ENCODE peak calls at places on chromosomes 6 and 20, in six cellular contexts. L is right atrium auricular region, N is GM23248, G is Panc1, X is H9, Y is IMR-90. T is an unnamed sample. For H3K27me3, the result is how much of the 10 kb centered on the place peaks cover.

GRCh38 chr6:31572041-31572911 is at the start of gene LTA:
- DNase-seq in X (no peak), L (no peak), Y (no peak), N (no peak), G (no peak), T (no peak)

GRCh38 chr20:9978395-9979004 is 56.3 kb upstream of the ANKEF1 start:
- DNase-seq in N (peak), L (peak), G (peak), Y (peak), X (no peak), T (peak)

GRCh38 chr6:124973780-124974179 is 11.5 kb downstream of the RNF217 start:
- DNase-seq in N (no peak), Y (no peak), X (no peak), L (no peak), G (no peak), T (no peak)

GRCh38 chr20:24677626-24678328 is 208.3 kb downstream of the SYNDIG1 start:
- DNase-seq in N (no peak), X (no peak), G (no peak), Y (no peak), L (no peak), T (no peak)

GRCh38 chr6:154673919-154674318 is 59.3 kb upstream of the SCAF8 start:
- DNase-seq in G (no peak), X (no peak), L (no peak), N (no peak), Y (no peak), T (no peak)

GRCh38 chr6:107957165-107957908 is 671 bp downstream of the SEC63 start:
- DNase-seq in Y (peak), L (peak), G (no peak), N (peak), X (peak), T (no peak)

GRCh38 chr6:150452642-150453243 is 83.9 kb downstream of the IYD start:
- DNase-seq in L (no peak), Y (no peak), X (no peak), N (no peak), G (no peak), T (no peak)

GRCh38 chr6:154301086-154301625 is 55.4 kb downstream of the IPCEF1 start:
- DNase-seq in L (no peak), N (no peak), G (no peak), X (no peak), Y (peak), T (no peak)

GRCh38 chr6:23477576-23477975 is 648.4 kb upstream of the NRSN1 start:
- DNase-seq in N (no peak), L (no peak), G (no peak), Y (peak), X (no peak), T (no peak)

GRCh38 chr6:44294832-44295791 is 18.0 kb downstream of the AARS2 start:
- DNase-seq in X (no peak), Y (no peak), N (no peak), L (no peak), G (no peak), T (no peak)

GRCh38 chr6:118580585-118581419 is 32.7 kb downstream of the PLN start:
- DNase-seq in X (peak), G (peak), Y (peak), L (peak), N (peak), T (peak)

GRCh38 chr20:9660236-9660868 is 146.0 kb downstream of the LAMP5 start:
- DNase-seq in G (no peak), X (peak), L (no peak), Y (peak), N (peak), T (no peak)

GRCh38 chr6:15969236-15969778 is 159.6 kb upstream of the MYLIP start:
- DNase-seq in N (peak), X (no peak), Y (no peak), G (no peak), L (no peak), T (no peak)

GRCh38 chr6:70764706-70765105 is 97.0 kb downstream of the SMAP1 start:
- DNase-seq in X (no peak), L (no peak), N (no peak), G (no peak), Y (no peak), T (no peak)

GRCh38 chr6:86706449-86706848 is 230.9 kb upstream of the HTR1E start:
- DNase-seq in Y (no peak), G (no peak), L (no peak), X (peak), N (no peak), T (no peak)

GRCh38 chr6:24631671-24632070 is 14.3 kb downstream of the KIAA0319 start:
- DNase-seq in L (no peak), G (no peak), Y (no peak), N (no peak), X (no peak), T (no peak)

GRCh38 chr20:48096212-48096875 is 311.1 kb upstream of the SULF2 start:
- DNase-seq in L (no peak), G (no peak), X (no peak), Y (no peak), N (no peak), T (no peak)

GRCh38 chr6:138107752-138108592 is 753 bp upstream of the PERP start:
- DNase-seq in G (no peak), X (peak), Y (no peak), N (no peak), L (no peak), T (peak)

GRCh38 chr6:84575264-84575663 is 189.1 kb downstream of the TBX18 start:
- DNase-seq in X (no peak), N (peak), Y (no peak), L (no peak), G (no peak), T (no peak)

DNA sequence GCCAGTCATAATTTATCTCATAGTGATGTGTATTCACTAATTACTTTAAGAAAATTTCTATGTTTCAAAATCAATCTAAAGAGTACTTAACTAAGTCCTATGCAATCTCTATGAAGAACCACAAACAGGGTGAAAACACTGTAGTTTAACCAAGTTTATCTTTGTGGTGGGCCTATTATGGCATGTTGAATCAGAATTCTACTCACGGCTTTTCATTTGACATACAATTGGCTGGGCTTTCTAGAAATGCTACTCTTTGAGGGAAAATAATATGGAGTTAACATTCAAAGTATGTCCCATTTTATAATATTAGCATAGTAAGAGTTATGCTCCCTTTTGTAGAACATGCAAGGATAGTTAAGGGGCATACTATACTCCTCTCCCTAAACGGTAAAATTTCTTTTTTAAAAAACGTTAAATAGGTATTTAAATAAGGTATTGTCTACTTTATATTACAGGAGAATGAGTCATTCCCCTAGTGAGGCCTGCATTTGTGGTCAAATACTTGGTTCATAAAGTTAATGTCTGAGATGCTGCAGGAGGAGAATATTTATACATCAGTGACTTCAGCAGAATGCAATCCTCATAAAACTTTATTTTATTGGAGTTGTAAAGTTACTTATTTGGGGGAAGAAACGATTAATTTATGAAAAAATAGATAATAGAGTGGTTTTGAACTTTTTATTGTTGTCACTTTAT is 1.8 kb downstream of the MOXD1 start:
- DNase-seq in G (no peak), Y (peak), X (no peak), L (no peak), N (peak), T (no peak)
- H3K27me3 ChIP-seq in G (under half), Y (under half), X (under half), L (under half), N (under half), T (under half)

GRCh38 chr6:45608252-45608911 is 230.6 kb upstream of the SUPT3H start:
- DNase-seq in Y (peak), L (no peak), N (peak), X (no peak), G (no peak), T (no peak)

GRCh38 chr6:45609141-45609638 is 231.5 kb upstream of the SUPT3H start:
- DNase-seq in G (no peak), X (no peak), Y (peak), N (peak), L (no peak), T (no peak)

GRCh38 chr6:45606831-45607400 is 229.2 kb upstream of the SUPT3H start:
- DNase-seq in N (no peak), Y (no peak), X (no peak), L (no peak), G (no peak), T (no peak)

GRCh38 chr6:45605971-45606370 is 228.2 kb upstream of the SUPT3H start:
- DNase-seq in G (no peak), L (no peak), X (no peak), N (no peak), Y (no peak), T (no peak)

DNA sequence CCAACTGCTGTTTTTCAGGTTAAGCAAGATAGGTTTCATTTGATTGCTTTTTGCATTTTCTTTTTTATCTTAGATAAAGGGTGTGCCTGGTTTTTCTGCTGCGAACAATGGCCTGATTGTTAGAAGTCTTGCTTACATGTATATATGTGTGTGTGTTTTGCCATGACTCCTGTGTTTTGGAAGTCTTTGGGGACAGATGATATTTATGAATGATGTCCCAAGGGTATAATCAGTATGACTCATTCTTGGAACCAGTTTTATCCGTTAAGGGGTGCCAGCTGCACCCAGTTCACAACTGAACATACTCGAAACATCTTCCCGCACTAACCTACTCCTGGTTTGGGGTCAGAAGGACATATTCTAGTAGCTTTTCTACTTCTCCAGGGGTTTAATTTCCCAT is 230.1 kb upstream of the SUPT3H start:
- DNase-seq in G (no peak), X (no peak), Y (peak), L (no peak), N (peak), T (peak)
- H3K27me3 ChIP-seq in G (under half), X (under half), Y (under half), L (under half), N (under half), T (under half)

DNA sequence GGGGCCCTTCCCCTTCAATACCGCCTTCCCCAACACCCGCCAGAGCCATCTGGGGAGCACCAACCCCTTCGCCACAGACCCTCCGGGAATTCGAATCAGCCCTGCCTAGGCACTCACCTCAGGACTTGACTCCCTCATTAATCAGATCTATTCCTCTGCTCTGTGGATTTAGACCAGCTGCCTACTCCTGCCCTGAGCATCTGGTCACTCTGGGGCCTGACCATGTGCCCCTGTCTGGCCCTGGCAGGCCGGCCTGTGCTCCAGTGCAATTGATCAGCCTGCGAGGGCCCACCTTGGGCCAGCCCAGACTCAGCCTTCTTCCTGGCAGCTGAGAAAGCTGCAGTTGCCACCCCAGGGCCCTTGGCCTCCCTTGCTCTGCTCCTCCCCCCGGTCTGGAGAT is 46.0 kb downstream of the GRM4 start:
- DNase-seq in G (no peak), X (no peak), N (no peak), Y (no peak), L (no peak), T (no peak)
- H3K27me3 ChIP-seq in G (under half), X (under half), N (under half), Y (half or more), L (under half), T (under half)

GRCh38 chr20:31962741-31963140 is 5.2 kb upstream of the XKR7 start:
- DNase-seq in N (no peak), Y (no peak), X (no peak), G (no peak), L (no peak), T (no peak)
- H3K27me3 ChIP-seq in N (half or more), Y (under half), X (under half), G (under half), L (under half), T (half or more)

GRCh38 chr20:44750081-44750805 is 4.6 kb downstream of the KCNK15 start:
- DNase-seq in X (peak), N (no peak), Y (no peak), G (no peak), L (no peak), T (no peak)
- H3K27me3 ChIP-seq in X (under half), N (under half), Y (half or more), G (under half), L (under half), T (under half)

GRCh38 chr6:28767133-28767532 is 156.7 kb downstream of the TRIM27 start:
- DNase-seq in L (no peak), X (no peak), G (no peak), Y (no peak), N (no peak), T (no peak)
- H3K27me3 ChIP-seq in L (under half), X (half or more), G (under half), Y (under half), N (half or more), T (under half)

DNA sequence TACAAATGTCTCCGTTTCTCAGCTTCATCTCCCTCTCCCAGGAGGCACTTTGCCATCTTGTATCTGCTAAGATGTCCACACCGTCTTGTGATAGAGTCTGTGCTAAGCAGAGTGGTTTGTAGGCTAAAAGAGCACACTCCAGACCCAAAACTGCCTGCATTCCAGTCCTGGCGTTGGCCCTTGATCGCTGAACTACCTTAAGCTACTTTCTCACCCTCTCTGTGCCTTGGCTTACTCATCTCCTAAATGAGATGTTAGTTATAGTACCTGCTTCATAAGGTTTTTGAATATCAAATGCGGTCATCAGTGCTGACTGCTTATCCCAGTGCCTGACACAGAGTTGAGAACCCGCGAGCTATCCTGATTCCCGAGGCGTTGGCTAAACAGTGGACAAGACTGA is 14.0 kb downstream of the CASS4 start:
- DNase-seq in Y (no peak), G (no peak), N (no peak), L (no peak), X (no peak), T (no peak)
- H3K27me3 ChIP-seq in Y (under half), G (under half), N (under half), L (under half), X (under half), T (under half)

GRCh38 chr20:57573176-57573575 is 12.3 kb downstream of the PCK1 start:
- DNase-seq in X (peak), Y (no peak), G (no peak), L (no peak), N (no peak), T (no peak)

GRCh38 chr20:57576002-57576401 is 15.1 kb downstream of the PCK1 start:
- DNase-seq in L (no peak), Y (no peak), X (no peak), N (no peak), G (no peak), T (no peak)

GRCh38 chr20:57576942-57577550 is 16.1 kb downstream of the PCK1 start:
- DNase-seq in X (no peak), N (no peak), G (no peak), L (no peak), Y (no peak), T (no peak)

GRCh38 chr20:57573893-57574292 is 13.0 kb downstream of the PCK1 start:
- DNase-seq in G (no peak), X (peak), N (no peak), Y (no peak), L (no peak), T (no peak)

DNA sequence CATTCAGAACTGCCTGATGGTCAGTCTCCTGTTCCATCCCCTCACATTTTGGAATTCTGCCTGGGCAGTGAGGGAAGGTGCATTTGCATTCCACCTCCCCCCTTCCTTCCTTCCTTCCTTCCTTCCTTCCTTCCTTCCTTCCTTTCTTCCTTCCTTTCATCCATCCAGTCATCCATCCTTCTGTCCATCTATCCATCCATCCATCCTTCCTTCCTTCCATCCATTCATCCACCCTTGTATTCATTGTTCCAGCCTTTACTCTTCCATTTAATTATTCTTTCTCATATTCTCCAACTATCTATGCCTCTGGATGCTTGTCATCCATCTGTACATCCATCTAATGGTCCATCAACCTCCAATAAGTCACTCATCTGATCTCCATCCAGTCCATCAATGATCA is 14.0 kb downstream of the PCK1 start:
- DNase-seq in L (no peak), Y (no peak), N (no peak), G (no peak), X (no peak), T (no peak)
- H3K27me3 ChIP-seq in L (under half), Y (under half), N (half or more), G (under half), X (under half), T (under half)